ENCODE peak calls at places on chromosomes 6 and 20, in six cellular contexts. A is RPMI8226, D is AG20443, H is NCI-H526, K is AG09309, Q is aorta. N is an unnamed sample.
A peak's percentile ranks its signal among the peaks of the same experiment; 100 is the strongest.

GRCh38 chr20:12640255-12640654 is 368.5 kb upstream of the SPTLC3 start:
- DNase-seq in Q (no peak), K (no peak), D (no peak), A (no peak), H (no peak), N (no peak)

GRCh38 chr6:98834060-98835031 is at the start of gene POU3F2:
- DNase-seq in H (peak; percentile 96), Q (peak; percentile 79), D (peak; percentile 73), A (peak; percentile 84), K (no peak), N (peak; percentile 93)

GRCh38 chr20:3935956-3936340 is 46.8 kb downstream of the PANK2 start:
- DNase-seq in A (no peak), D (no peak), H (no peak), K (no peak), Q (no peak), N (no peak)

GRCh38 chr6:159720708-159721107 is 6.6 kb upstream of the WTAP start:
- DNase-seq in A (peak; percentile 65), D (no peak), Q (no peak), K (no peak), H (peak; percentile 54), N (peak; percentile 32)

GRCh38 chr6:128696651-128697391 is 176.4 kb upstream of the PTPRK start:
- DNase-seq in A (no peak), H (no peak), K (peak; percentile 5), D (peak; percentile 41), Q (no peak), N (peak; percentile 80)

GRCh38 chr6:113129991-113130390 is 727.2 kb upstream of the MARCKS start:
- DNase-seq in A (no peak), D (no peak), Q (no peak), K (no peak), H (no peak), N (no peak)

GRCh38 chr20:15992564-15992963 is 580.7 kb downstream of the KIF16B start:
- DNase-seq in K (no peak), D (no peak), Q (no peak), A (no peak), H (no peak), N (peak; percentile 57)

GRCh38 chr6:90445533-90446108 is 141.3 kb downstream of the MAP3K7 start:
- DNase-seq in Q (no peak), A (no peak), D (no peak), K (no peak), H (no peak), N (no peak)

GRCh38 chr20:669573-669972 is 6.0 kb downstream of the SCRT2 start:
- DNase-seq in Q (no peak), H (no peak), K (no peak), D (no peak), A (no peak), N (no peak)

GRCh38 chr20:14958626-14959025 is 621.2 kb upstream of the FLRT3 start:
- DNase-seq in Q (no peak), A (no peak), K (no peak), H (no peak), D (no peak), N (no peak)

GRCh38 chr6:37550436-37550835 is 50.7 kb upstream of the CCDC167 start:
- DNase-seq in K (no peak), Q (no peak), D (peak; percentile 75), H (no peak), A (no peak), N (no peak)

GRCh38 chr6:168658059-168658458 is 217.1 kb downstream of the SMOC2 start:
- DNase-seq in K (no peak), H (no peak), A (peak; percentile 10), D (no peak), Q (no peak), N (no peak)

GRCh38 chr6:149988550-149989336 is 25.0 kb downstream of the ULBP1 start:
- DNase-seq in H (no peak), K (no peak), A (no peak), D (no peak), Q (no peak), N (no peak)

GRCh38 chr6:112086744-112087135 is 542 bp downstream of the TUBE1 start:
- DNase-seq in A (peak; percentile 10), K (peak; percentile 18), D (peak; percentile 32), H (peak; percentile 40), Q (no peak), N (peak; percentile 56)

GRCh38 chr6:25056130-25056529 is 120.4 kb upstream of the RIPOR2 start:
- DNase-seq in H (no peak), Q (no peak), A (peak; percentile 31), D (no peak), K (no peak), N (peak; percentile 41)

GRCh38 chr6:33199687-33200233 is 705 bp downstream of the RXRB start:
- DNase-seq in Q (peak; percentile 82), D (peak; percentile 67), K (no peak), H (peak; percentile 60), A (peak; percentile 91), N (peak; percentile 62)

GRCh38 chr6:54026652-54027400 is 84.4 kb upstream of the MLIP start:
- DNase-seq in D (no peak), A (no peak), K (no peak), H (no peak), Q (no peak), N (no peak)